ENCODE peak calls at places on chromosomes 13 and 19, in ten cellular contexts. C, O, J, H, G, X, W, M, B and V are unnamed samples.

GRCh38 chr19:7494416-7495098 is 5.7 kb upstream of the PEX11G start:
- DNase-seq in C (no peak), O (no peak), J (no peak), H (peak), G (peak), X (peak), W (no peak), M (no peak), B (peak), V (peak)

GRCh38 chr19:43780706-43781525 is at the start of gene KCNN4:
- DNase-seq in C (peak), O (no peak), J (no peak), H (peak), G (peak), X (peak), W (peak), M (peak), B (peak), V (peak)

GRCh38 chr13:101691326-101691725 is 238.9 kb downstream of the ITGBL1 start:
- DNase-seq in C (no peak), O (no peak), J (no peak), H (no peak), G (peak), X (no peak), W (no peak), M (no peak), B (peak), V (no peak)

GRCh38 chr13:94784066-94784465 is 71.7 kb upstream of the SOX21 start:
- DNase-seq in C (no peak), O (no peak), J (no peak), H (no peak), G (no peak), X (peak), W (no peak), M (no peak), B (no peak), V (peak)

GRCh38 chr13:57629821-57630235 is 1.7 kb upstream of the PCDH17 start:
- DNase-seq in C (no peak), O (peak), J (peak), H (peak), G (no peak), X (peak), W (peak), M (no peak), B (peak), V (peak)

GRCh38 chr19:7326105-7326877 is 22.4 kb upstream of the ARHGEF18 start:
- DNase-seq in C (no peak), O (no peak), J (no peak), H (peak), G (peak), X (peak), W (no peak), M (no peak), B (no peak), V (peak)

GRCh38 chr13:57653229-57653994 is 21.9 kb downstream of the PCDH17 start:
- DNase-seq in C (no peak), O (no peak), J (no peak), H (no peak), G (no peak), X (no peak), W (no peak), M (no peak), B (no peak), V (no peak)

GRCh38 chr19:3507371-3508120 is 1.4 kb downstream of the FZR1 start:
- DNase-seq in C (no peak), O (no peak), J (peak), H (no peak), G (peak), X (no peak), W (no peak), M (peak), B (peak), V (no peak)

GRCh38 chr13:29505511-29505910 is 90.0 kb downstream of the SLC7A1 start:
- DNase-seq in C (no peak), O (no peak), J (no peak), H (no peak), G (no peak), X (no peak), W (no peak), M (no peak), B (no peak), V (no peak)

GRCh38 chr13:39330504-39330903 is 272.5 kb downstream of the LHFPL6 start:
- DNase-seq in C (no peak), O (no peak), J (no peak), H (no peak), G (no peak), X (no peak), W (no peak), M (no peak), B (no peak), V (no peak)

GRCh38 chr13:31881495-31881882 is 142.2 kb downstream of the RXFP2 start:
- DNase-seq in C (no peak), O (no peak), J (no peak), H (no peak), G (no peak), X (no peak), W (no peak), M (no peak), B (no peak), V (no peak)